ENCODE peak calls at places on chromosomes 12 and 14, in eight cellular contexts. P, E, L, O, W, D, V and Z are unnamed samples.

GRCh38 chr14:71355324-71356201 is 448.3 kb downstream of the PCNX1 start:
- DNase-seq in P (peak), E (no peak), L (no peak), O (peak), W (peak), D (no peak), V (no peak), Z (peak)

GRCh38 chr14:43116341-43116740 is 1390.7 kb downstream of the FSCB start:
- DNase-seq in P (no peak), E (no peak), L (peak), O (no peak), W (no peak), D (no peak), V (peak), Z (no peak)

GRCh38 chr12:121520586-121521086 is 60.2 kb downstream of the KDM2B start:
- DNase-seq in P (no peak), E (no peak), L (no peak), O (no peak), W (no peak), D (no peak), V (no peak), Z (no peak)

GRCh38 chr14:98941481-98941880 is 330.5 kb downstream of the BCL11B start:
- DNase-seq in P (no peak), E (no peak), L (no peak), O (no peak), W (no peak), D (no peak), V (no peak), Z (no peak)

GRCh38 chr12:57223191-57224165 is 6.0 kb upstream of the SHMT2 start:
- DNase-seq in P (no peak), E (no peak), L (no peak), O (no peak), W (no peak), D (no peak), V (no peak), Z (no peak)

GRCh38 chr14:75427482-75428229 is at the start of gene JDP2:
- DNase-seq in P (peak), E (peak), L (peak), O (peak), W (peak), D (peak), V (no peak), Z (peak)

GRCh38 chr12:77681726-77682125 is 149.0 kb upstream of the NAV3 start:
- DNase-seq in P (no peak), E (no peak), L (no peak), O (no peak), W (no peak), D (no peak), V (no peak), Z (no peak)

GRCh38 chr12:98385636-98386035 is 129.8 kb upstream of the TMPO start:
- DNase-seq in P (no peak), E (no peak), L (no peak), O (no peak), W (no peak), D (no peak), V (no peak), Z (no peak)

GRCh38 chr12:131442337-131442918 is 268.5 kb upstream of the SFSWAP start:
- DNase-seq in P (no peak), E (no peak), L (no peak), O (no peak), W (no peak), D (no peak), V (no peak), Z (no peak)

GRCh38 chr14:71354801-71355200 is 447.5 kb downstream of the PCNX1 start:
- DNase-seq in P (no peak), E (no peak), L (peak), O (no peak), W (no peak), D (no peak), V (no peak), Z (peak)

GRCh38 chr12:83114042-83114441 is 427.3 kb downstream of the TMTC2 start:
- DNase-seq in P (no peak), E (no peak), L (no peak), O (no peak), W (no peak), D (no peak), V (no peak), Z (no peak)

GRCh38 chr14:72607386-72608125 is 286.3 kb downstream of the DPF3 start:
- DNase-seq in P (no peak), E (no peak), L (no peak), O (no peak), W (no peak), D (no peak), V (peak), Z (no peak)

GRCh38 chr14:101286271-101287018 is 274.9 kb upstream of the DIO3 start:
- DNase-seq in P (no peak), E (no peak), L (no peak), O (no peak), W (no peak), D (no peak), V (no peak), Z (no peak)

GRCh38 chr14:53412819-53413664 is 259.9 kb upstream of the DDHD1 start:
- DNase-seq in P (no peak), E (peak), L (peak), O (peak), W (no peak), D (no peak), V (no peak), Z (peak)

GRCh38 chr12:50198829-50199228 is 31.7 kb upstream of the CERS5 start:
- DNase-seq in P (no peak), E (no peak), L (no peak), O (no peak), W (no peak), D (no peak), V (no peak), Z (no peak)

GRCh38 chr12:13661005-13661887 is 320.2 kb downstream of the GRIN2B start:
- DNase-seq in P (peak), E (peak), L (peak), O (peak), W (peak), D (peak), V (peak), Z (peak)

GRCh38 chr14:54170301-54170700 is 213.7 kb upstream of the BMP4 start:
- DNase-seq in P (no peak), E (no peak), L (no peak), O (no peak), W (no peak), D (no peak), V (no peak), Z (no peak)

GRCh38 chr12:19110541-19110940 is 19.0 kb upstream of the PLEKHA5 start:
- DNase-seq in P (no peak), E (no peak), L (no peak), O (no peak), W (no peak), D (no peak), V (no peak), Z (no peak)

GRCh38 chr14:105479438-105480164 is 5.0 kb downstream of the CRIP2 start:
- DNase-seq in P (peak), E (no peak), L (no peak), O (no peak), W (no peak), D (no peak), V (no peak), Z (no peak)

GRCh38 chr14:26290007-26290530 is 307.8 kb downstream of the NOVA1 start:
- DNase-seq in P (no peak), E (no peak), L (peak), O (no peak), W (no peak), D (no peak), V (no peak), Z (peak)

GRCh38 chr14:96189288-96189711 is 15.3 kb upstream of the BDKRB2 start:
- DNase-seq in P (no peak), E (no peak), L (no peak), O (peak), W (no peak), D (no peak), V (no peak), Z (peak)

GRCh38 chr12:125206757-125207156 is 141.5 kb downstream of the AACS start:
- DNase-seq in P (no peak), E (no peak), L (no peak), O (no peak), W (no peak), D (no peak), V (no peak), Z (no peak)

GRCh38 chr14:55715889-55716288 is 135.9 kb downstream of the KTN1 start:
- DNase-seq in P (no peak), E (no peak), L (no peak), O (peak), W (no peak), D (no peak), V (peak), Z (no peak)

GRCh38 chr14:71566276-71566675 is 366.0 kb upstream of the RGS6 start:
- DNase-seq in P (no peak), E (no peak), L (no peak), O (peak), W (peak), D (no peak), V (no peak), Z (no peak)

GRCh38 chr12:13390381-13390856 is 193.9 kb downstream of the EMP1 start:
- DNase-seq in P (peak), E (no peak), L (peak), O (no peak), W (peak), D (peak), V (peak), Z (peak)

GRCh38 chr14:102646615-102647014 is 54.2 kb downstream of the RCOR1 start:
- DNase-seq in P (no peak), E (no peak), L (no peak), O (no peak), W (no peak), D (no peak), V (no peak), Z (no peak)

GRCh38 chr14:55117816-55118441 is 11.1 kb upstream of the LGALS3 start:
- DNase-seq in P (no peak), E (no peak), L (no peak), O (no peak), W (no peak), D (no peak), V (no peak), Z (peak)

GRCh38 chr12:115341442-115341841 is 657.5 kb upstream of the TBX3 start:
- DNase-seq in P (peak), E (no peak), L (peak), O (no peak), W (no peak), D (no peak), V (peak), Z (peak)

GRCh38 chr14:24196071-24197061 is 1.1 kb upstream of the TM9SF1 start:
- DNase-seq in P (no peak), E (peak), L (peak), O (peak), W (peak), D (no peak), V (no peak), Z (peak)

GRCh38 chr12:2640281-2640680 is 154.5 kb upstream of the FKBP4 start:
- DNase-seq in P (peak), E (no peak), L (no peak), O (no peak), W (no peak), D (no peak), V (no peak), Z (no peak)

GRCh38 chr14:37047226-37047625 is 125.2 kb downstream of the SLC25A21 start:
- DNase-seq in P (no peak), E (no peak), L (peak), O (no peak), W (no peak), D (no peak), V (no peak), Z (no peak)

GRCh38 chr14:30855345-30856037 is 18.9 kb upstream of the COCH start:
- DNase-seq in P (no peak), E (no peak), L (no peak), O (peak), W (peak), D (no peak), V (no peak), Z (no peak)

GRCh38 chr12:99732121-99732520 is 84.6 kb downstream of the GARIN6 start:
- DNase-seq in P (no peak), E (no peak), L (no peak), O (no peak), W (no peak), D (no peak), V (no peak), Z (no peak)

GRCh38 chr14:74856366-74856765 is 19.6 kb downstream of the PROX2 start:
- DNase-seq in P (no peak), E (no peak), L (no peak), O (no peak), W (no peak), D (no peak), V (no peak), Z (peak)

GRCh38 chr14:85483652-85484051 is 46.3 kb upstream of the FLRT2 start:
- DNase-seq in P (no peak), E (no peak), L (no peak), O (no peak), W (no peak), D (no peak), V (no peak), Z (peak)

GRCh38 chr12:44697489-44697888 is 178.6 kb downstream of the NELL2 start:
- DNase-seq in P (no peak), E (no peak), L (no peak), O (no peak), W (no peak), D (no peak), V (no peak), Z (no peak)